ENCODE peak calls at places on chromosomes 5 and 9, in seven cellular contexts. One of them, this sample, is unnamed.

GRCh38 chr9:134403682-134404301 is 77.5 kb downstream of the RXRA start:
- DNase-seq in gastrocnemius medialis: peak
- DNase-seq in brain microvascular endothelial cell: peak
- DNase-seq in SK-N-SH: no peak
- DNase-seq in lower lobe of right lung: peak
- DNase-seq in vagina: no peak
- DNase-seq in pancreas: no peak
- DNase-seq in this sample: no peak

GRCh38 chr5:180689071-180689694 is 39.8 kb upstream of the FLT4 start:
- DNase-seq in gastrocnemius medialis: no peak
- DNase-seq in brain microvascular endothelial cell: no peak
- DNase-seq in SK-N-SH: no peak
- DNase-seq in lower lobe of right lung: no peak
- DNase-seq in vagina: no peak
- DNase-seq in pancreas: no peak
- DNase-seq in this sample: no peak

GRCh38 chr5:157665467-157666085 is 5.8 kb upstream of the C5orf52 start:
- DNase-seq in gastrocnemius medialis: no peak
- DNase-seq in brain microvascular endothelial cell: peak
- DNase-seq in SK-N-SH: no peak
- DNase-seq in lower lobe of right lung: no peak
- DNase-seq in vagina: no peak
- DNase-seq in pancreas: no peak
- DNase-seq in this sample: no peak

GRCh38 chr5:171418982-171419662 is at the start of gene FGF18:
- DNase-seq in gastrocnemius medialis: no peak
- DNase-seq in brain microvascular endothelial cell: peak
- DNase-seq in SK-N-SH: peak
- DNase-seq in lower lobe of right lung: peak
- DNase-seq in vagina: no peak
- DNase-seq in pancreas: no peak
- DNase-seq in this sample: peak

GRCh38 chr9:123929177-123929869 is 603 bp downstream of the DENND1A start:
- DNase-seq in gastrocnemius medialis: no peak
- DNase-seq in brain microvascular endothelial cell: no peak
- DNase-seq in SK-N-SH: no peak
- DNase-seq in lower lobe of right lung: peak
- DNase-seq in vagina: peak
- DNase-seq in pancreas: no peak
- DNase-seq in this sample: peak

GRCh38 chr5:166356096-166356495 is 1935.3 kb upstream of the WWC1 start:
- DNase-seq in gastrocnemius medialis: no peak
- DNase-seq in brain microvascular endothelial cell: no peak
- DNase-seq in SK-N-SH: no peak
- DNase-seq in lower lobe of right lung: no peak
- DNase-seq in vagina: no peak
- DNase-seq in pancreas: no peak
- DNase-seq in this sample: no peak

GRCh38 chr5:14120176-14120575 is 23.0 kb upstream of the TRIO start:
- DNase-seq in gastrocnemius medialis: no peak
- DNase-seq in brain microvascular endothelial cell: no peak
- DNase-seq in SK-N-SH: no peak
- DNase-seq in lower lobe of right lung: no peak
- DNase-seq in vagina: no peak
- DNase-seq in pancreas: no peak
- DNase-seq in this sample: no peak

GRCh38 chr9:8473226-8473625 is 673.6 kb upstream of the DMAC1 start:
- DNase-seq in gastrocnemius medialis: no peak
- DNase-seq in brain microvascular endothelial cell: no peak
- DNase-seq in SK-N-SH: no peak
- DNase-seq in lower lobe of right lung: no peak
- DNase-seq in vagina: no peak
- DNase-seq in pancreas: no peak
- DNase-seq in this sample: no peak

GRCh38 chr5:60675286-60675685 is 24.7 kb downstream of the DEPDC1B start:
- DNase-seq in gastrocnemius medialis: no peak
- DNase-seq in brain microvascular endothelial cell: no peak
- DNase-seq in SK-N-SH: no peak
- DNase-seq in lower lobe of right lung: no peak
- DNase-seq in vagina: no peak
- DNase-seq in pancreas: no peak
- DNase-seq in this sample: no peak

GRCh38 chr5:20360243-20360642 is 372.2 kb upstream of the CDH18 start:
- DNase-seq in gastrocnemius medialis: no peak
- DNase-seq in brain microvascular endothelial cell: no peak
- DNase-seq in SK-N-SH: no peak
- DNase-seq in lower lobe of right lung: no peak
- DNase-seq in vagina: no peak
- DNase-seq in pancreas: no peak
- DNase-seq in this sample: no peak

GRCh38 chr5:64315778-64316177 is 150.1 kb downstream of the RNF180 start:
- DNase-seq in gastrocnemius medialis: no peak
- DNase-seq in brain microvascular endothelial cell: peak
- DNase-seq in SK-N-SH: no peak
- DNase-seq in lower lobe of right lung: no peak
- DNase-seq in vagina: no peak
- DNase-seq in pancreas: no peak
- DNase-seq in this sample: no peak

GRCh38 chr5:112077180-112077579 is 320.2 kb upstream of the NREP start:
- DNase-seq in gastrocnemius medialis: no peak
- DNase-seq in brain microvascular endothelial cell: peak
- DNase-seq in SK-N-SH: no peak
- DNase-seq in lower lobe of right lung: no peak
- DNase-seq in vagina: no peak
- DNase-seq in pancreas: no peak
- DNase-seq in this sample: no peak

GRCh38 chr9:13487498-13487897 is 208.0 kb upstream of the MPDZ start:
- DNase-seq in gastrocnemius medialis: no peak
- DNase-seq in brain microvascular endothelial cell: no peak
- DNase-seq in SK-N-SH: no peak
- DNase-seq in lower lobe of right lung: no peak
- DNase-seq in vagina: no peak
- DNase-seq in pancreas: no peak
- DNase-seq in this sample: no peak

GRCh38 chr9:116232425-116233159 is 79.0 kb downstream of the PAPPA start:
- DNase-seq in gastrocnemius medialis: no peak
- DNase-seq in brain microvascular endothelial cell: peak
- DNase-seq in SK-N-SH: no peak
- DNase-seq in lower lobe of right lung: no peak
- DNase-seq in vagina: no peak
- DNase-seq in pancreas: no peak
- DNase-seq in this sample: no peak

GRCh38 chr5:92580814-92581213 is 1000.2 kb downstream of the NR2F1-AS1 start:
- DNase-seq in gastrocnemius medialis: no peak
- DNase-seq in brain microvascular endothelial cell: no peak
- DNase-seq in SK-N-SH: no peak
- DNase-seq in lower lobe of right lung: no peak
- DNase-seq in vagina: no peak
- DNase-seq in pancreas: no peak
- DNase-seq in this sample: no peak

GRCh38 chr5:159951834-159952233 is 35.6 kb downstream of the ADRA1B start:
- DNase-seq in gastrocnemius medialis: no peak
- DNase-seq in brain microvascular endothelial cell: no peak
- DNase-seq in SK-N-SH: no peak
- DNase-seq in lower lobe of right lung: no peak
- DNase-seq in vagina: no peak
- DNase-seq in pancreas: no peak
- DNase-seq in this sample: no peak

GRCh38 chr5:23024470-23024869 is 171.3 kb upstream of the CDH12 start:
- DNase-seq in gastrocnemius medialis: no peak
- DNase-seq in brain microvascular endothelial cell: no peak
- DNase-seq in SK-N-SH: no peak
- DNase-seq in lower lobe of right lung: no peak
- DNase-seq in vagina: no peak
- DNase-seq in pancreas: no peak
- DNase-seq in this sample: no peak

GRCh38 chr9:135273077-135273476 is 185.6 kb downstream of the OLFM1 start:
- DNase-seq in gastrocnemius medialis: no peak
- DNase-seq in brain microvascular endothelial cell: no peak
- DNase-seq in SK-N-SH: no peak
- DNase-seq in lower lobe of right lung: no peak
- DNase-seq in vagina: no peak
- DNase-seq in pancreas: no peak
- DNase-seq in this sample: peak

GRCh38 chr5:176859916-176860315 is 39.2 kb downstream of the HK3 start:
- DNase-seq in gastrocnemius medialis: no peak
- DNase-seq in brain microvascular endothelial cell: no peak
- DNase-seq in SK-N-SH: no peak
- DNase-seq in lower lobe of right lung: no peak
- DNase-seq in vagina: no peak
- DNase-seq in pancreas: no peak
- DNase-seq in this sample: no peak

GRCh38 chr9:138082918-138083636 is 205.5 kb downstream of the CACNA1B start:
- DNase-seq in gastrocnemius medialis: no peak
- DNase-seq in brain microvascular endothelial cell: no peak
- DNase-seq in SK-N-SH: peak
- DNase-seq in lower lobe of right lung: peak
- DNase-seq in vagina: no peak
- DNase-seq in pancreas: peak
- DNase-seq in this sample: peak

GRCh38 chr5:77168884-77169254 is 41.6 kb upstream of the PDE8B start:
- DNase-seq in gastrocnemius medialis: no peak
- DNase-seq in brain microvascular endothelial cell: peak
- DNase-seq in SK-N-SH: no peak
- DNase-seq in lower lobe of right lung: peak
- DNase-seq in vagina: no peak
- DNase-seq in pancreas: no peak
- DNase-seq in this sample: no peak

GRCh38 chr5:170273968-170274710 is 23.4 kb downstream of the LCP2 start:
- DNase-seq in gastrocnemius medialis: no peak
- DNase-seq in brain microvascular endothelial cell: no peak
- DNase-seq in SK-N-SH: peak
- DNase-seq in lower lobe of right lung: no peak
- DNase-seq in vagina: no peak
- DNase-seq in pancreas: no peak
- DNase-seq in this sample: no peak

GRCh38 chr9:36471359-36471758 is 71.3 kb upstream of the RNF38 start:
- DNase-seq in gastrocnemius medialis: no peak
- DNase-seq in brain microvascular endothelial cell: no peak
- DNase-seq in SK-N-SH: no peak
- DNase-seq in lower lobe of right lung: no peak
- DNase-seq in vagina: no peak
- DNase-seq in pancreas: no peak
- DNase-seq in this sample: no peak

GRCh38 chr9:36470891-36471290 is 70.8 kb upstream of the RNF38 start:
- DNase-seq in gastrocnemius medialis: peak
- DNase-seq in brain microvascular endothelial cell: peak
- DNase-seq in SK-N-SH: no peak
- DNase-seq in lower lobe of right lung: peak
- DNase-seq in vagina: no peak
- DNase-seq in pancreas: no peak
- DNase-seq in this sample: no peak
- H3K4me3 ChIP-seq in gastrocnemius medialis: peak
- H3K4me3 ChIP-seq in brain microvascular endothelial cell: peak
- H3K4me3 ChIP-seq in SK-N-SH: peak
- H3K4me3 ChIP-seq in lower lobe of right lung: peak
- H3K4me3 ChIP-seq in vagina: peak
- H3K4me3 ChIP-seq in pancreas: no peak
- H3K4me3 ChIP-seq in this sample: no peak

GRCh38 chr5:178940569-178941360 is at the start of gene ZNF454:
- DNase-seq in gastrocnemius medialis: peak
- DNase-seq in brain microvascular endothelial cell: peak
- DNase-seq in SK-N-SH: peak
- DNase-seq in lower lobe of right lung: peak
- DNase-seq in vagina: no peak
- DNase-seq in pancreas: peak
- DNase-seq in this sample: no peak
- H3K4me3 ChIP-seq in gastrocnemius medialis: peak
- H3K4me3 ChIP-seq in brain microvascular endothelial cell: peak
- H3K4me3 ChIP-seq in SK-N-SH: no peak
- H3K4me3 ChIP-seq in lower lobe of right lung: peak
- H3K4me3 ChIP-seq in vagina: peak
- H3K4me3 ChIP-seq in pancreas: peak
- H3K4me3 ChIP-seq in this sample: no peak

GRCh38 chr9:131675437-131676022 is 64.3 kb downstream of the RAPGEF1 start:
- DNase-seq in gastrocnemius medialis: no peak
- DNase-seq in brain microvascular endothelial cell: no peak
- DNase-seq in SK-N-SH: no peak
- DNase-seq in lower lobe of right lung: no peak
- DNase-seq in vagina: no peak
- DNase-seq in pancreas: no peak
- DNase-seq in this sample: no peak
- H3K4me3 ChIP-seq in gastrocnemius medialis: no peak
- H3K4me3 ChIP-seq in brain microvascular endothelial cell: no peak
- H3K4me3 ChIP-seq in SK-N-SH: no peak
- H3K4me3 ChIP-seq in lower lobe of right lung: peak
- H3K4me3 ChIP-seq in vagina: peak
- H3K4me3 ChIP-seq in pancreas: no peak
- H3K4me3 ChIP-seq in this sample: no peak

GRCh38 chr5:892390-893136 is at the start of the genes BRD9 and TRIP13:
- DNase-seq in gastrocnemius medialis: peak
- DNase-seq in brain microvascular endothelial cell: peak
- DNase-seq in SK-N-SH: peak
- DNase-seq in lower lobe of right lung: peak
- DNase-seq in vagina: no peak
- DNase-seq in pancreas: peak
- DNase-seq in this sample: peak

GRCh38 chr5:891837-892389 is 688 bp downstream of the BRD9 start:
- DNase-seq in gastrocnemius medialis: no peak
- DNase-seq in brain microvascular endothelial cell: no peak
- DNase-seq in SK-N-SH: no peak
- DNase-seq in lower lobe of right lung: no peak
- DNase-seq in vagina: no peak
- DNase-seq in pancreas: no peak
- DNase-seq in this sample: no peak

GRCh38 chr5:893137-893506 is 438 bp downstream of the TRIP13 start:
- DNase-seq in gastrocnemius medialis: no peak
- DNase-seq in brain microvascular endothelial cell: no peak
- DNase-seq in SK-N-SH: peak
- DNase-seq in lower lobe of right lung: no peak
- DNase-seq in vagina: no peak
- DNase-seq in pancreas: no peak
- DNase-seq in this sample: no peak

GRCh38 chr5:889075-889710 is 3.4 kb downstream of the BRD9 start:
- DNase-seq in gastrocnemius medialis: no peak
- DNase-seq in brain microvascular endothelial cell: no peak
- DNase-seq in SK-N-SH: no peak
- DNase-seq in lower lobe of right lung: no peak
- DNase-seq in vagina: no peak
- DNase-seq in pancreas: no peak
- DNase-seq in this sample: no peak

DNA sequence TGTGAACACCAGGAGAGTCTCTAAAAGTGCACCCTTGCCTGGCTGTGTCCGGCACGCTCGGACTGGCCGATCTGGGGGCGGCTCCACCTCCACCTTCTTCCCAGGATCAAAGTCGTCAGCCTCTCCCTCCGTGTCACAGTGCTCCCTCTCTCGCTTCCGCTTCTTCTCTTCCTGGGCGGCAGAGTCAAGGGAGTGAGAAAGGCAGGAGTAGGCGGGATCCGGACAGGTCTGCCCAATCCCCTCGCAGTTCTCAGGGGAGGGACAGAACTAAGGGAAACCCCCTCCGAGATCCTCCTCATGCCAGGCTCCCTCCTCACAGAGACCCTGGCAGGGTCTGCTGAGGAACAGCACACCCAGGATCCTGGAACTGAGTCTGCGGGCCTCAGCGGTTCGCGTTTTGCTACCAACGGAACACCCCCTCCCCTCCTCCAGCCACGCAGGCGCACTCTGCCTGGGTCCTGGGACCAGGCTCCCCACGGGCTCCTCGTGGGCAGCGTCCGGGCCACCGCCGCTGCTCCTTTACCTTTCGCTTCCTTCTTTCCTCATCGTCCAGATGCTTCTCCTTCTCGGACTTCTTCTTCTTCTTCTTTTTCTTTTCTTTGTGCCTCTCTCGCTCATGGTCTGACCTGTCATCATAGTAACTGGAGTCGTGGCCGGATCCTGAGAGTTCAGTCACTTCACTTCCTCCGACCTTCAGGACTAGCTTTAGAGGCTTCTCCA is 1.3 kb downstream of the BRD9 start:
- DNase-seq in gastrocnemius medialis: no peak
- DNase-seq in brain microvascular endothelial cell: no peak
- DNase-seq in SK-N-SH: peak
- DNase-seq in lower lobe of right lung: no peak
- DNase-seq in vagina: no peak
- DNase-seq in pancreas: no peak
- DNase-seq in this sample: no peak
- H3K4me3 ChIP-seq in gastrocnemius medialis: peak
- H3K4me3 ChIP-seq in brain microvascular endothelial cell: peak
- H3K4me3 ChIP-seq in SK-N-SH: peak
- H3K4me3 ChIP-seq in lower lobe of right lung: peak
- H3K4me3 ChIP-seq in vagina: peak
- H3K4me3 ChIP-seq in pancreas: peak
- H3K4me3 ChIP-seq in this sample: peak